ENCODE peak calls at places on chromosomes 7 and 10, in six cellular contexts. B is adrenal gland, I is tibial nerve, F is brain microvascular endothelial cell, V is SJSA1, T is HCT116. Q is an unnamed sample.

GRCh38 chr10:118692911-118693310 is 61.9 kb downstream of the CACUL1 start:
- DNase-seq in B (no peak), I (no peak), F (peak; percentile 48), V (no peak), T (no peak), Q (no peak)

GRCh38 chr10:12733271-12733670 is 268.2 kb downstream of the CCDC3 start:
- DNase-seq in B (no peak), I (no peak), F (no peak), V (no peak), T (no peak), Q (no peak)

GRCh38 chr10:15262036-15262713 is 93.7 kb upstream of the NMT2 start:
- DNase-seq in B (no peak), I (peak; percentile 41), F (no peak), V (no peak), T (no peak), Q (no peak)

GRCh38 chr7:9981950-9982349 is 991.7 kb upstream of the PHF14 start:
- DNase-seq in B (no peak), I (no peak), F (no peak), V (no peak), T (no peak), Q (no peak)

GRCh38 chr7:1920266-1920681 is 250.2 kb downstream of the ELFN1 start:
- DNase-seq in B (no peak), I (no peak), F (no peak), V (no peak), T (no peak), Q (no peak)

GRCh38 chr7:141722529-141722928 is 14.4 kb downstream of the WEE2 start:
- DNase-seq in B (no peak), I (no peak), F (no peak), V (no peak), T (no peak), Q (no peak)

GRCh38 chr7:33143996-33144718 is 14.8 kb downstream of the BBS9 start:
- DNase-seq in B (no peak), I (no peak), F (no peak), V (no peak), T (no peak), Q (no peak)

GRCh38 chr7:24769863-24770262 is 12.6 kb upstream of the GSDME start:
- DNase-seq in B (no peak), I (no peak), F (no peak), V (no peak), T (no peak), Q (no peak)

GRCh38 chr10:47261121-47261520 is 38.9 kb upstream of the GDF10 start:
- DNase-seq in B (no peak), I (no peak), F (no peak), V (no peak), T (no peak), Q (no peak)

GRCh38 chr7:12653127-12653917 is 34.1 kb upstream of the ARL4A start:
- DNase-seq in B (no peak), I (no peak), F (no peak), V (no peak), T (no peak), Q (no peak)

GRCh38 chr10:93086289-93086688 is 12.6 kb downstream of the CYP26A1 start:
- DNase-seq in B (no peak), I (no peak), F (no peak), V (peak; percentile 21), T (no peak), Q (no peak)

GRCh38 chr7:114879554-114879953 is 42.3 kb upstream of the MDFIC start:
- DNase-seq in B (no peak), I (no peak), F (no peak), V (no peak), T (no peak), Q (no peak)

GRCh38 chr10:44281089-44281613 is 103.7 kb downstream of the CXCL12 start:
- DNase-seq in B (no peak), I (peak; percentile 58), F (no peak), V (no peak), T (no peak), Q (peak; percentile 75)

GRCh38 chr10:90832111-90832510 is 25.7 kb downstream of the HTR7 start:
- DNase-seq in B (no peak), I (no peak), F (no peak), V (no peak), T (no peak), Q (no peak)

GRCh38 chr7:114293289-114294012 is 121.2 kb upstream of the FOXP2 start:
- DNase-seq in B (no peak), I (no peak), F (peak; percentile 11), V (no peak), T (no peak), Q (no peak)

GRCh38 chr7:110841840-110842579 is 248.9 kb upstream of the LRRN3 start:
- DNase-seq in B (no peak), I (no peak), F (no peak), V (no peak), T (no peak), Q (no peak)

GRCh38 chr10:71522438-71523144 is 125.9 kb downstream of the CDH23 start:
- DNase-seq in B (no peak), I (no peak), F (no peak), V (no peak), T (no peak), Q (no peak)

GRCh38 chr7:18175801-18176450 is 148.3 kb upstream of the PRPS1L1 start:
- DNase-seq in B (no peak), I (no peak), F (no peak), V (no peak), T (no peak), Q (no peak)

GRCh38 chr10:26215923-26216576 is 524 bp upstream of the GAD2 start:
- DNase-seq in B (no peak), I (no peak), F (no peak), V (no peak), T (no peak), Q (no peak)

GRCh38 chr7:12647364-12648219 is 39.8 kb upstream of the ARL4A start:
- DNase-seq in B (peak; percentile 78), I (no peak), F (peak; percentile 81), V (peak; percentile 91), T (peak; percentile 80), Q (no peak)

GRCh38 chr10:119871881-119872609 is 598 bp downstream of the MCMBP start:
- DNase-seq in B (peak; percentile 46), I (peak; percentile 25), F (peak; percentile 20), V (peak; percentile 44), T (peak; percentile 51), Q (peak; percentile 34)

GRCh38 chr7:151829707-151830106 is 47.2 kb downstream of the PRKAG2 start:
- DNase-seq in B (no peak), I (no peak), F (no peak), V (no peak), T (no peak), Q (no peak)

GRCh38 chr10:73262105-73262730 is 9.8 kb upstream of the MRPS16 start:
- DNase-seq in B (no peak), I (no peak), F (peak; percentile 71), V (peak; percentile 70), T (peak; percentile 89), Q (no peak)

GRCh38 chr10:34816067-34817002 is 1.2 kb upstream of the PARD3 start:
- DNase-seq in B (peak; percentile 37), I (no peak), F (no peak), V (no peak), T (no peak), Q (peak; percentile 30)

GRCh38 chr10:48708144-48708543 is 23.5 kb downstream of the WDFY4 start:
- DNase-seq in B (no peak), I (no peak), F (peak; percentile 50), V (no peak), T (no peak), Q (no peak)

GRCh38 chr10:127877116-127877515 is 15.6 kb downstream of the CLRN3 start:
- DNase-seq in B (no peak), I (no peak), F (no peak), V (no peak), T (no peak), Q (no peak)

DNA sequence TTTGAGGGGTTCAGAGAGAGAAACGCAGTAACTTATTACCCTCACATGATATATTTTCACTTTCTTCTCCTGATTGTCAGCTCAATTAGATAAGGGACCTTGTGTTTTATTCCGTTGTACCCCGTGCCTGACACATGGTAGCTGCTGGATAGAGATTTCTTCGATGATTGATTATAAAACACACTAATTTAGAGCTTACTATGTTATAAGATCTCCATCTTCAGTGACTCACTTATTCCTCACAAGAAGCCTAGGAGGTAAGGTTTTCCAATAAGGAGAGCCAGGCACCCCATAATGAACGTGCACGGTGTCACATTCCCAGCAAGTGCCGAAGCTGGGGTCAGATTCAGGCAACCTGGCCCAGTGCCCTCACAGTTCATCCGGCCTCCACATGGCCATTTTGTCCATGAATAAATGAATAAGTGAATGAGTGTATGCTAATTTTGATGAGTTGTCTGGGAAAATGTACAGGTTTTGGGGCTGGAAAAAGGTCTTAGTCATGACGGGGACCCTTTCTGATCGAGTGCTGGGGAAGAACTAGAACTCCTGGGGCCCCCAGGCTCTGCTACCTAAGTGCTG is 138.1 kb upstream of the CDCA7L start:
- DNase-seq in B (peak; percentile 30), I (no peak), F (no peak), V (no peak), T (no peak), Q (no peak)
- H3K27ac ChIP-seq in B (peak overlapping the region; percentile 76), I (peak overlapping the region; percentile 78), F (peak overlapping the region; percentile 67), V (no peak overlapping the region), T (peak overlapping the region; percentile 52), Q (peak overlapping the region; percentile 83)

GRCh38 chr10:22315455-22316285 is 518 bp upstream of the COMMD3 start:
- DNase-seq in B (no peak), I (no peak), F (no peak), V (no peak), T (no peak), Q (no peak)

GRCh38 chr10:22317771-22318565 is 1.8 kb downstream of the COMMD3 start:
- DNase-seq in B (no peak), I (no peak), F (no peak), V (no peak), T (no peak), Q (no peak)

GRCh38 chr10:22316286-22317120 is at the start of gene COMMD3:
- DNase-seq in B (peak; percentile 87), I (peak; percentile 85), F (peak; percentile 76), V (peak; percentile 76), T (no peak), Q (peak; percentile 88)

GRCh38 chr10:22317121-22317370 is 858 bp downstream of the COMMD3 start:
- DNase-seq in B (peak; percentile 32), I (no peak), F (no peak), V (no peak), T (no peak), Q (no peak)

DNA sequence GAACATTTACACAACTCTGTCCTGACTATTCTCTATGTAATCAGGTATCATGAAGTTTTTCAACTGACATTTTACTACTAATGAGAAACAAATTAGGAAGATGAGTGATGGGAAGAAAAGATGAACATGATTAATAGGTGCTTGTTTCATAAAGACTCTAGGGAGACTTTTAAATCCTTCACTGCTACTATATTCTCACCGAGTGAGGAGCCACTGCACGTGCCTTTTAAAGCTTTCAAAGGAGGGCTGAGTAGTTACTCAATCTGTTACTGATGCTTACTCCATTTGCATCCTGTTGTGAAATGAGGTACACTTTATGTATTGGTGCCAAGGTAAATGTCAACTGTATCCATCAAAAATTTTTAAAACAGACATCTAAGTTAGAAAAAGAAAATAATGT is 1.3 kb upstream of the COMMD3 start:
- DNase-seq in B (no peak), I (no peak), F (no peak), V (no peak), T (no peak), Q (no peak)
- H3K27ac ChIP-seq in B (no peak overlapping the region), I (no peak overlapping the region), F (no peak overlapping the region), V (no peak overlapping the region), T (no peak overlapping the region), Q (no peak overlapping the region)

GRCh38 chr7:135299245-135299644 is 65.6 kb downstream of the STRA8 start:
- DNase-seq in B (no peak), I (no peak), F (no peak), V (no peak), T (no peak), Q (no peak)
- H3K27ac ChIP-seq in B (no peak overlapping the region), I (no peak overlapping the region), F (no peak overlapping the region), V (no peak overlapping the region), T (no peak overlapping the region), Q (no peak overlapping the region)

GRCh38 chr10:6239213-6239991 is 36.7 kb downstream of the PFKFB3 start:
- DNase-seq in B (peak; percentile 84), I (no peak), F (peak; percentile 94), V (peak; percentile 96), T (peak; percentile 91), Q (peak; percentile 77)
- H3K27ac ChIP-seq in B (no peak overlapping the region), I (no peak overlapping the region), F (peak overlapping the region; percentile 17), V (peak overlapping the region; percentile 24), T (peak overlapping the region; percentile 60), Q (no peak overlapping the region)

Q was measured in uterus.